ENCODE peak calls at places on chromosomes 5 and 9, in nine cellular contexts. One of them, this sample, is unnamed.

GRCh38 chr5:1730487-1730847 is 69.2 kb downstream of the MRPL36 start:
- DNase-seq in NCI-H460: no peak
- DNase-seq in CD4-positive, alpha-beta memory T cell: no peak
- DNase-seq in progenitor cell of endocrine pancreas: peak; percentile 7
- DNase-seq in T follicular helper cell: no peak
- DNase-seq in activated T-helper 1 cell treated with Interleukin-2 at 50 U/mL for 16 hours: no peak
- DNase-seq in type B pancreatic cell: peak; percentile 32
- DNase-seq in mesothelial cell of epicardium: peak; percentile 29
- DNase-seq in SIG-M5: no peak
- DNase-seq in this sample: no peak

GRCh38 chr9:31027678-31028077 is 1356.8 kb upstream of the ACO1 start:
- DNase-seq in NCI-H460: no peak
- DNase-seq in CD4-positive, alpha-beta memory T cell: no peak
- DNase-seq in progenitor cell of endocrine pancreas: no peak
- DNase-seq in T follicular helper cell: no peak
- DNase-seq in activated T-helper 1 cell treated with Interleukin-2 at 50 U/mL for 16 hours: no peak
- DNase-seq in type B pancreatic cell: no peak
- DNase-seq in mesothelial cell of epicardium: no peak
- DNase-seq in SIG-M5: no peak
- DNase-seq in this sample: no peak

GRCh38 chr5:33769968-33770367 is 121.8 kb downstream of the ADAMTS12 start:
- DNase-seq in NCI-H460: no peak
- DNase-seq in CD4-positive, alpha-beta memory T cell: no peak
- DNase-seq in progenitor cell of endocrine pancreas: no peak
- DNase-seq in T follicular helper cell: no peak
- DNase-seq in activated T-helper 1 cell treated with Interleukin-2 at 50 U/mL for 16 hours: no peak
- DNase-seq in type B pancreatic cell: no peak
- DNase-seq in mesothelial cell of epicardium: no peak
- DNase-seq in SIG-M5: no peak
- DNase-seq in this sample: no peak

GRCh38 chr5:177325868-177326381 is 14.2 kb upstream of the MXD3 start:
- DNase-seq in NCI-H460: no peak
- DNase-seq in CD4-positive, alpha-beta memory T cell: no peak
- DNase-seq in progenitor cell of endocrine pancreas: no peak
- DNase-seq in T follicular helper cell: no peak
- DNase-seq in activated T-helper 1 cell treated with Interleukin-2 at 50 U/mL for 16 hours: no peak
- DNase-seq in type B pancreatic cell: no peak
- DNase-seq in mesothelial cell of epicardium: no peak
- DNase-seq in SIG-M5: no peak
- DNase-seq in this sample: peak; percentile 53

GRCh38 chr9:94213513-94214124 is 45.5 kb upstream of the ZNF169 start:
- DNase-seq in NCI-H460: peak; percentile 86
- DNase-seq in CD4-positive, alpha-beta memory T cell: peak; percentile 72
- DNase-seq in progenitor cell of endocrine pancreas: peak; percentile 52
- DNase-seq in T follicular helper cell: peak; percentile 59
- DNase-seq in activated T-helper 1 cell treated with Interleukin-2 at 50 U/mL for 16 hours: peak; percentile 46
- DNase-seq in type B pancreatic cell: no peak
- DNase-seq in mesothelial cell of epicardium: peak; percentile 73
- DNase-seq in SIG-M5: peak; percentile 1
- DNase-seq in this sample: peak; percentile 77

GRCh38 chr9:93318441-93318840 is 133.0 kb upstream of the FAM120A start:
- DNase-seq in NCI-H460: no peak
- DNase-seq in CD4-positive, alpha-beta memory T cell: no peak
- DNase-seq in progenitor cell of endocrine pancreas: no peak
- DNase-seq in T follicular helper cell: no peak
- DNase-seq in activated T-helper 1 cell treated with Interleukin-2 at 50 U/mL for 16 hours: no peak
- DNase-seq in type B pancreatic cell: no peak
- DNase-seq in mesothelial cell of epicardium: no peak
- DNase-seq in SIG-M5: no peak
- DNase-seq in this sample: no peak

GRCh38 chr9:136840877-136841645 is 1.2 kb upstream of the AJM1 start:
- DNase-seq in NCI-H460: peak; percentile 30
- DNase-seq in CD4-positive, alpha-beta memory T cell: no peak
- DNase-seq in progenitor cell of endocrine pancreas: no peak
- DNase-seq in T follicular helper cell: no peak
- DNase-seq in activated T-helper 1 cell treated with Interleukin-2 at 50 U/mL for 16 hours: no peak
- DNase-seq in type B pancreatic cell: no peak
- DNase-seq in mesothelial cell of epicardium: no peak
- DNase-seq in SIG-M5: no peak
- DNase-seq in this sample: peak; percentile 47

GRCh38 chr9:2610985-2611384 is 10.6 kb upstream of the VLDLR start:
- DNase-seq in NCI-H460: no peak
- DNase-seq in CD4-positive, alpha-beta memory T cell: no peak
- DNase-seq in progenitor cell of endocrine pancreas: no peak
- DNase-seq in T follicular helper cell: no peak
- DNase-seq in activated T-helper 1 cell treated with Interleukin-2 at 50 U/mL for 16 hours: no peak
- DNase-seq in type B pancreatic cell: no peak
- DNase-seq in mesothelial cell of epicardium: no peak
- DNase-seq in SIG-M5: no peak
- DNase-seq in this sample: no peak

This sample was measured in SW 1271.